ENCODE peak calls at places on chromosomes 13 and 19, in eight cellular contexts. J is endodermal cell; L is stimulated activated effector memory CD8-positive, alpha-beta T cell treated with anti-CD3 and anti-CD28 coated beads, Interleukin-12 subunit alpha, Interleukin-12 subunit beta, amount 100 ng/mL, for 72 hours; X is stimulated activated CD4-positive, alpha-beta T cell treated with anti-CD3 and anti-CD28 coated beads, Interleukin-4, amount 100 ng/mL, for 24 hours; K is activated CD4-positive, alpha-beta T cell treated with anti-CD3 and anti-CD28 coated beads for 1 hour; W is astrocyte of the cerebellum; D is GM12891; N is retina. Y is an unnamed sample.

GRCh38 chr13:75359266-75359665 is 122.7 kb downstream of the TBC1D4 start:
- DNase-seq in J (no peak), L (no peak), X (no peak), K (no peak), W (peak; percentile 95), D (no peak), N (no peak), Y (peak; percentile 90)

GRCh38 chr19:5032101-5032967 is 63.4 kb downstream of the KDM4B start:
- DNase-seq in J (no peak), L (no peak), X (no peak), K (no peak), W (no peak), D (no peak), N (no peak), Y (no peak)

GRCh38 chr13:43159007-43159406 is 135.6 kb downstream of the DNAJC15 start:
- DNase-seq in J (no peak), L (peak; percentile 10), X (no peak), K (no peak), W (peak; percentile 51), D (no peak), N (no peak), Y (peak; percentile 54)

GRCh38 chr13:76668141-76668540 is 218.1 kb downstream of the KCTD12 start:
- DNase-seq in J (no peak), L (no peak), X (no peak), K (no peak), W (no peak), D (no peak), N (no peak), Y (no peak)

GRCh38 chr13:110912651-110913051 is 2.2 kb downstream of the ANKRD10 start:
- DNase-seq in J (peak; percentile 55), L (no peak), X (no peak), K (no peak), W (no peak), D (no peak), N (peak; percentile 39), Y (peak; percentile 88)

GRCh38 chr19:35207391-35207871 is 21.1 kb downstream of the FAM187B start:
- DNase-seq in J (no peak), L (peak; percentile 43), X (peak; percentile 20), K (no peak), W (no peak), D (no peak), N (no peak), Y (no peak)

GRCh38 chr19:58182577-58182988 is 278 bp upstream of the ZNF274 start:
- DNase-seq in J (no peak), L (no peak), X (no peak), K (peak; percentile 73), W (no peak), D (peak; percentile 80), N (no peak), Y (no peak)

GRCh38 chr13:97222934-97223710 is 989 bp downstream of the MBNL2 start:
- DNase-seq in J (no peak), L (no peak), X (no peak), K (no peak), W (no peak), D (no peak), N (no peak), Y (peak; percentile 38)

GRCh38 chr13:48629282-48629681 is 24.4 kb upstream of the CYSLTR2 start:
- DNase-seq in J (no peak), L (no peak), X (no peak), K (no peak), W (no peak), D (no peak), N (no peak), Y (no peak)

GRCh38 chr19:18756896-18757295 is 34.2 kb downstream of the COMP start:
- DNase-seq in J (no peak), L (no peak), X (no peak), K (no peak), W (no peak), D (no peak), N (no peak), Y (no peak)

GRCh38 chr19:55344444-55344843 is 4.8 kb downstream of the KMT5C start:
- DNase-seq in J (peak; percentile 54), L (no peak), X (no peak), K (no peak), W (no peak), D (no peak), N (no peak), Y (no peak)

GRCh38 chr13:78829821-78830220 is 170.9 kb upstream of the OBI1 start:
- DNase-seq in J (no peak), L (no peak), X (no peak), K (no peak), W (no peak), D (no peak), N (no peak), Y (no peak)

GRCh38 chr19:45179063-45179847 is 671 bp downstream of the BLOC1S3 start:
- DNase-seq in J (peak; percentile 65), L (peak; percentile 76), X (peak; percentile 30), K (no peak), W (no peak), D (no peak), N (no peak), Y (peak; percentile 8)

GRCh38 chr13:113965383-113965874 is 8.4 kb downstream of the C13orf46 start:
- DNase-seq in J (no peak), L (no peak), X (no peak), K (no peak), W (no peak), D (no peak), N (no peak), Y (no peak)

GRCh38 chr19:41912899-41913475 is 15.3 kb downstream of the ERFL start:
- DNase-seq in J (peak; percentile 78), L (no peak), X (no peak), K (no peak), W (no peak), D (no peak), N (peak; percentile 42), Y (no peak)

GRCh38 chr13:32314968-32315254 is 252 bp downstream of the ZAR1L start:
- DNase-seq in J (no peak), L (no peak), X (peak; percentile 65), K (peak; percentile 26), W (peak; percentile 27), D (peak; percentile 16), N (no peak), Y (peak; percentile 58)

GRCh38 chr13:110869231-110869804 is 45.6 kb downstream of the ANKRD10 start:
- DNase-seq in J (peak; percentile 55), L (no peak), X (no peak), K (no peak), W (no peak), D (no peak), N (no peak), Y (peak; percentile 47)

GRCh38 chr13:36612242-36612641 is 61.6 kb upstream of the SERTM1 start:
- DNase-seq in J (peak; percentile 61), L (no peak), X (no peak), K (no peak), W (no peak), D (no peak), N (no peak), Y (no peak)

GRCh38 chr13:58087566-58087965 is 456.0 kb downstream of the PCDH17 start:
- DNase-seq in J (no peak), L (no peak), X (no peak), K (no peak), W (no peak), D (no peak), N (no peak), Y (no peak)

GRCh38 chr13:100409132-100409531 is 179.5 kb downstream of the GGACT start:
- DNase-seq in J (no peak), L (peak; percentile 32), X (no peak), K (no peak), W (no peak), D (no peak), N (no peak), Y (peak; percentile 5)

GRCh38 chr13:71316964-71317363 is 550.0 kb downstream of the DACH1 start:
- DNase-seq in J (no peak), L (no peak), X (no peak), K (no peak), W (no peak), D (no peak), N (peak; percentile 19), Y (no peak)

GRCh38 chr13:21124853-21125252 is 51.5 kb downstream of the SKA3 start:
- DNase-seq in J (no peak), L (no peak), X (no peak), K (no peak), W (no peak), D (no peak), N (peak; percentile 60), Y (peak; percentile 24)

GRCh38 chr19:49125025-49125731 is 5.8 kb downstream of the PPFIA3 start:
- DNase-seq in J (peak; percentile 75), L (no peak), X (no peak), K (no peak), W (no peak), D (no peak), N (peak; percentile 30), Y (no peak)

GRCh38 chr13:91630916-91631315 is 232.5 kb downstream of the GPC5 start:
- DNase-seq in J (no peak), L (no peak), X (no peak), K (no peak), W (peak; percentile 81), D (no peak), N (no peak), Y (no peak)

GRCh38 chr13:74596691-74597090 is 462.5 kb upstream of the KLF12 start:
- DNase-seq in J (no peak), L (no peak), X (no peak), K (no peak), W (no peak), D (no peak), N (no peak), Y (no peak)

Y was measured in fibroblast of the aortic adventitia.